ENCODE peak calls at places on chromosomes 1 and 21, in six cellular contexts. N is sciatic nerve; O is AG08396; Q is GM10248; Y is fibroblast of the conjunctiva; T is stimulated activated CD4-positive, alpha-beta T cell treated with anti-CD3 and anti-CD28 coated beads, Interleukin-1b, Interleukin-23, amount 100 ng/mL, for 48 hours. I is an unnamed sample.

GRCh38 chr1:15885701-15886612 is 38.5 kb downstream of the SPEN start:
- DNase-seq in N (peak), O (peak), Q (peak), Y (peak), T (peak), I (no peak)

GRCh38 chr1:46687095-46687659 is 15.5 kb downstream of the TEX38 start:
- DNase-seq in N (peak), O (peak), Q (no peak), Y (peak), T (no peak), I (no peak)

GRCh38 chr1:205791568-205792180 is 16.4 kb upstream of the RAB29 start:
- DNase-seq in N (peak), O (peak), Q (peak), Y (no peak), T (peak), I (peak)

GRCh38 chr1:237032029-237032428 is 10.0 kb upstream of the RYR2 start:
- DNase-seq in N (no peak), O (no peak), Q (no peak), Y (no peak), T (no peak), I (no peak)

GRCh38 chr21:39647476-39647875 is 34.7 kb downstream of the B3GALT5 start:
- DNase-seq in N (no peak), O (no peak), Q (no peak), Y (no peak), T (no peak), I (no peak)

GRCh38 chr1:91757760-91758545 is 128.0 kb downstream of the TGFBR3 start:
- DNase-seq in N (no peak), O (peak), Q (no peak), Y (peak), T (no peak), I (no peak)

GRCh38 chr1:40708750-40709099 is 17.2 kb downstream of the NFYC start:
- DNase-seq in N (no peak), O (peak), Q (peak), Y (peak), T (no peak), I (no peak)

GRCh38 chr1:56477164-56478111 is 101.9 kb downstream of the PLPP3 start:
- DNase-seq in N (peak), O (peak), Q (peak), Y (peak), T (no peak), I (no peak)

GRCh38 chr1:90417139-90417538 is 300.0 kb downstream of the BARHL2 start:
- DNase-seq in N (no peak), O (no peak), Q (no peak), Y (no peak), T (no peak), I (no peak)

GRCh38 chr1:162191396-162192322 is 122.2 kb downstream of the NOS1AP start:
- DNase-seq in N (no peak), O (no peak), Q (no peak), Y (no peak), T (no peak), I (no peak)

GRCh38 chr1:197171531-197171930 is 25.1 kb upstream of the ASPM start:
- DNase-seq in N (no peak), O (no peak), Q (no peak), Y (no peak), T (no peak), I (no peak)

GRCh38 chr1:90717665-90718410 is 736 bp upstream of the BARHL2 start:
- DNase-seq in N (no peak), O (peak), Q (no peak), Y (no peak), T (no peak), I (no peak)

GRCh38 chr1:215661033-215661432 is 93.9 kb downstream of the KCTD3 start:
- DNase-seq in N (no peak), O (no peak), Q (no peak), Y (no peak), T (no peak), I (no peak)

GRCh38 chr1:219518168-219518905 is 94.6 kb downstream of the ZC3H11B start:
- DNase-seq in N (no peak), O (no peak), Q (no peak), Y (peak), T (no peak), I (no peak)

GRCh38 chr21:27269646-27270045 is 302.8 kb upstream of the ADAMTS5 start:
- DNase-seq in N (no peak), O (peak), Q (no peak), Y (peak), T (no peak), I (no peak)

GRCh38 chr1:113283914-113284313 is 106.4 kb upstream of the MAGI3 start:
- DNase-seq in N (no peak), O (no peak), Q (no peak), Y (no peak), T (no peak), I (no peak)

GRCh38 chr1:223189903-223190724 is 47.1 kb upstream of the TLR5 start:
- DNase-seq in N (no peak), O (peak), Q (no peak), Y (no peak), T (peak), I (peak)

GRCh38 chr1:203650012-203650836 is 23.6 kb downstream of the ATP2B4 start:
- DNase-seq in N (peak), O (peak), Q (peak), Y (no peak), T (peak), I (peak)

GRCh38 chr1:52142220-52143153 is 598 bp downstream of the ZFYVE9 start:
- DNase-seq in N (peak), O (peak), Q (peak), Y (no peak), T (peak), I (no peak)

GRCh38 chr1:172599912-172600311 is 59.0 kb upstream of the FASLG start:
- DNase-seq in N (no peak), O (no peak), Q (no peak), Y (no peak), T (no peak), I (no peak)

GRCh38 chr1:899636-900317 is 23.9 kb upstream of the SAMD11 start:
- DNase-seq in N (peak), O (no peak), Q (peak), Y (no peak), T (no peak), I (no peak)

GRCh38 chr1:93330196-93330595 is 15.5 kb upstream of the DR1 start:
- DNase-seq in N (no peak), O (no peak), Q (no peak), Y (no peak), T (no peak), I (no peak)

GRCh38 chr1:89429062-89429461 is 65.2 kb downstream of the GBP6 start:
- DNase-seq in N (no peak), O (no peak), Q (no peak), Y (no peak), T (no peak), I (no peak)

GRCh38 chr1:224114787-224115175 is 870 bp downstream of the FBXO28 start:
- DNase-seq in N (no peak), O (no peak), Q (no peak), Y (no peak), T (no peak), I (no peak)

GRCh38 chr1:26913754-26914619 is at the start of gene NR0B2:
- DNase-seq in N (no peak), O (no peak), Q (no peak), Y (no peak), T (no peak), I (no peak)

GRCh38 chr1:26542781-26543443 is 13.4 kb downstream of the RPS6KA1 start:
- DNase-seq in N (no peak), O (no peak), Q (peak), Y (no peak), T (no peak), I (no peak)

GRCh38 chr1:162943627-162944026 is 82.7 kb upstream of the CCDC190 start:
- DNase-seq in N (no peak), O (no peak), Q (no peak), Y (no peak), T (no peak), I (no peak)

GRCh38 chr1:46523556-46524443 is 27.6 kb downstream of the KNCN start:
- DNase-seq in N (no peak), O (no peak), Q (no peak), Y (no peak), T (no peak), I (no peak)

GRCh38 chr21:46347791-46348381 is 23.9 kb downstream of the PCNT start:
- DNase-seq in N (no peak), O (peak), Q (no peak), Y (peak), T (no peak), I (no peak)

GRCh38 chr1:203926025-203926540 is 64.7 kb downstream of the SNRPE start:
- DNase-seq in N (no peak), O (no peak), Q (no peak), Y (peak), T (no peak), I (no peak)

GRCh38 chr1:43053040-43053439 is 94.4 kb upstream of the SLC2A1 start:
- DNase-seq in N (no peak), O (no peak), Q (no peak), Y (no peak), T (no peak), I (no peak)

GRCh38 chr1:116178837-116179236 is 67.6 kb downstream of the MAB21L3 start:
- DNase-seq in N (no peak), O (no peak), Q (no peak), Y (no peak), T (no peak), I (no peak)

GRCh38 chr1:36765785-36766300 is 268.5 kb downstream of the GRIK3 start:
- DNase-seq in N (no peak), O (no peak), Q (no peak), Y (no peak), T (no peak), I (no peak)

GRCh38 chr21:39763282-39763970 is 18.4 kb downstream of the IGSF5 start:
- DNase-seq in N (peak), O (no peak), Q (no peak), Y (no peak), T (no peak), I (no peak)

GRCh38 chr1:23475134-23475628 is 8.8 kb downstream of the ASAP3 start:
- DNase-seq in N (no peak), O (peak), Q (no peak), Y (peak), T (no peak), I (no peak)

GRCh38 chr1:54940027-54940426 is 40.4 kb upstream of the TMEM61 start:
- DNase-seq in N (no peak), O (no peak), Q (no peak), Y (no peak), T (no peak), I (no peak)

GRCh38 chr21:44299085-44299457 is 782 bp upstream of the PFKL start:
- DNase-seq in N (no peak), O (no peak), Q (no peak), Y (no peak), T (peak), I (no peak)

GRCh38 chr1:87684786-87685185 is 356.1 kb downstream of the LMO4 start:
- DNase-seq in N (no peak), O (peak), Q (no peak), Y (no peak), T (no peak), I (no peak)

GRCh38 chr1:108553910-108554309 is 6.0 kb upstream of the EEIG2 start:
- DNase-seq in N (no peak), O (no peak), Q (no peak), Y (no peak), T (no peak), I (no peak)

I was measured in T-helper 9 cell.